ENCODE peak calls at places on chromosomes 4 and X, in eight cellular contexts. M is mesenchymal stem cell, H is GM12878, C is A549, P is EL, O is GOT3, W is nucleus accumbens, I is PC-9. J is an unnamed sample.
A peak's percentile ranks its signal among the peaks of the same experiment; 100 is the strongest.

GRCh38 chr4:121783210-121783609 is 17.9 kb upstream of the EXOSC9 start:
- DNase-seq in M (no peak), H (no peak), C (no peak), P (no peak), O (no peak), W (no peak), I (no peak), J (no peak)

GRCh38 chrX:20454117-20454516 is 187.4 kb upstream of the RPS6KA3 start:
- DNase-seq in M (peak; percentile 49), H (no peak), C (no peak), P (peak; percentile 62), O (no peak), W (no peak), I (no peak), J (peak; percentile 69)

GRCh38 chr4:158860856-158861255 is 92.0 kb downstream of the FNIP2 start:
- DNase-seq in M (no peak), H (peak; percentile 50), C (no peak), P (no peak), O (no peak), W (no peak), I (no peak), J (no peak)

GRCh38 chr4:36921474-36922220 is 322.9 kb upstream of the NWD2 start:
- DNase-seq in M (peak; percentile 2), H (no peak), C (no peak), P (no peak), O (no peak), W (no peak), I (no peak), J (no peak)

GRCh38 chrX:72126048-72126415 is 5.7 kb downstream of the RTL5 start:
- DNase-seq in M (no peak), H (no peak), C (no peak), P (no peak), O (no peak), W (no peak), I (no peak), J (no peak)

GRCh38 chr4:25457053-25457715 is 80.1 kb downstream of the ANAPC4 start:
- DNase-seq in M (peak; percentile 44), H (no peak), C (no peak), P (peak; percentile 74), O (no peak), W (no peak), I (no peak), J (peak; percentile 53)

GRCh38 chr4:133156096-133156495 is 7.0 kb downstream of the PCDH10 start:
- DNase-seq in M (peak; percentile 38), H (no peak), C (no peak), P (no peak), O (no peak), W (peak; percentile 29), I (no peak), J (no peak)

GRCh38 chr4:116358633-116359222 is 726.6 kb downstream of the TRAM1L1 start:
- DNase-seq in M (peak; percentile 81), H (peak; percentile 44), C (peak; percentile 7), P (peak; percentile 39), O (peak; percentile 6), W (no peak), I (peak; percentile 34), J (peak; percentile 72)

GRCh38 chr4:22473268-22473667 is 42.6 kb downstream of the ADGRA3 start:
- DNase-seq in M (peak; percentile 47), H (no peak), C (no peak), P (peak; percentile 59), O (no peak), W (no peak), I (no peak), J (peak; percentile 71)

GRCh38 chr4:139898293-139898692 is 232.7 kb downstream of the MGST2 start:
- DNase-seq in M (no peak), H (peak; percentile 7), C (no peak), P (no peak), O (no peak), W (no peak), I (no peak), J (no peak)

GRCh38 chr4:76315267-76315918 is 8.9 kb downstream of the STBD1 start:
- DNase-seq in M (no peak), H (no peak), C (no peak), P (no peak), O (no peak), W (no peak), I (no peak), J (no peak)

GRCh38 chr4:142567199-142567598 is 278.9 kb downstream of the INPP4B start:
- DNase-seq in M (no peak), H (no peak), C (peak; percentile 4), P (no peak), O (no peak), W (no peak), I (no peak), J (peak; percentile 18)

GRCh38 chrX:104195489-104196084 is 29.3 kb downstream of the FAM199X start:
- DNase-seq in M (peak; percentile 44), H (no peak), C (peak; percentile 4), P (peak; percentile 23), O (no peak), W (no peak), I (no peak), J (peak; percentile 42)

GRCh38 chrX:112636288-112636687 is 43.5 kb downstream of the LHFPL1 start:
- DNase-seq in M (peak; percentile 44), H (no peak), C (no peak), P (no peak), O (no peak), W (no peak), I (no peak), J (peak; percentile 62)

GRCh38 chrX:115892787-115893671 is 277.5 kb upstream of the AGTR2 start:
- DNase-seq in M (peak; percentile 20), H (peak; percentile 73), C (no peak), P (peak; percentile 10), O (no peak), W (peak; percentile 51), I (peak; percentile 91), J (peak; percentile 17)

GRCh38 chrX:140817943-140818342 is 108.4 kb downstream of the LINC00632 start:
- DNase-seq in M (peak; percentile 18), H (no peak), C (peak; percentile 7), P (peak; percentile 9), O (no peak), W (no peak), I (no peak), J (peak; percentile 32)

GRCh38 chr4:57989430-57989829 is 879.2 kb upstream of the IGFBP7 start:
- DNase-seq in M (no peak), H (no peak), C (no peak), P (no peak), O (no peak), W (no peak), I (no peak), J (no peak)

GRCh38 chrX:137119049-137119448 is 85.3 kb upstream of the GPR101 start:
- DNase-seq in M (no peak), H (no peak), C (no peak), P (no peak), O (no peak), W (no peak), I (no peak), J (no peak)

GRCh38 chr4:152352645-152353116 is 183.2 kb downstream of the FBXW7 start:
- DNase-seq in M (peak; percentile 93), H (peak; percentile 59), C (peak; percentile 8), P (peak; percentile 93), O (no peak), W (peak; percentile 27), I (no peak), J (peak; percentile 96)

GRCh38 chr4:1819284-1819683 is 26.2 kb downstream of the FGFR3 start:
- DNase-seq in M (no peak), H (no peak), C (no peak), P (no peak), O (no peak), W (no peak), I (no peak), J (no peak)

GRCh38 chr4:74189331-74190043 is 31.6 kb downstream of the MTHFD2L start:
- DNase-seq in M (peak; percentile 68), H (peak; percentile 25), C (peak; percentile 32), P (peak; percentile 50), O (no peak), W (no peak), I (no peak), J (peak; percentile 71)

GRCh38 chrX:6813836-6814370 is 279.0 kb upstream of the VCX3A start:
- DNase-seq in M (no peak), H (no peak), C (no peak), P (no peak), O (no peak), W (no peak), I (peak; percentile 1), J (no peak)

GRCh38 chr4:113582737-113583136 is 178.8 kb downstream of the CAMK2D start:
- DNase-seq in M (no peak), H (no peak), C (no peak), P (no peak), O (no peak), W (no peak), I (no peak), J (no peak)

GRCh38 chrX:22365460-22365859 is 92.7 kb downstream of the CBLL2 start:
- DNase-seq in M (peak; percentile 24), H (no peak), C (no peak), P (peak; percentile 75), O (no peak), W (no peak), I (peak; percentile 55), J (peak; percentile 85)

GRCh38 chr4:167622481-167623240 is 388.4 kb upstream of the SPOCK3 start:
- DNase-seq in M (peak; percentile 32), H (no peak), C (peak; percentile 29), P (peak; percentile 60), O (peak; percentile 1), W (peak; percentile 42), I (peak; percentile 40), J (peak; percentile 59)

GRCh38 chr4:144894525-144894924 is 203.5 kb downstream of the ANAPC10 start:
- DNase-seq in M (peak; percentile 57), H (no peak), C (no peak), P (peak; percentile 67), O (no peak), W (no peak), I (peak; percentile 2), J (peak; percentile 61)

J was measured in GM23248.